ENCODE peak calls at places on chromosome 11, in four cellular contexts. Y is dorsolateral prefrontal cortex; N is stimulated activated CD4-positive, alpha-beta T cell treated with anti-CD3 and anti-CD28 coated beads, Interleukin-2, amount 100 ng/mL, for 24 hours; E is NCI-H460. I is an unnamed sample.
A peak's percentile ranks its signal among the peaks of the same experiment; 100 is the strongest.

GRCh38 chr11:8871283-8871775 is 39.7 kb upstream of the AKIP1 start:
- DNase-seq in E (peak; percentile 20), Y (peak; percentile 37), N (no peak), I (no peak)

GRCh38 chr11:74437441-74437840 is 29.9 kb downstream of the KCNE3 start:
- DNase-seq in Y (no peak), N (no peak), E (no peak), I (no peak)

GRCh38 chr11:87097582-87097981 is 59.8 kb downstream of the TMEM135 start:
- DNase-seq in N (peak; percentile 33), Y (no peak), E (peak; percentile 38), I (no peak)

GRCh38 chr11:68508425-68508824 is 47.9 kb downstream of the PPP6R3 start:
- DNase-seq in E (no peak), Y (no peak), N (no peak), I (no peak)

GRCh38 chr11:12376259-12376971 is 956 bp upstream of the PARVA start:
- DNase-seq in Y (no peak), N (no peak), E (no peak), I (no peak)

GRCh38 chr11:32489464-32489863 is 54.1 kb upstream of the WT1 start:
- DNase-seq in Y (no peak), E (no peak), N (no peak), I (no peak)

GRCh38 chr11:134640971-134641968 is 229.2 kb upstream of the B3GAT1 start:
- DNase-seq in Y (no peak), N (no peak), E (no peak), I (no peak)

GRCh38 chr11:5620606-5621521 is 3.9 kb upstream of the TRIM34 start:
- DNase-seq in N (no peak), E (no peak), Y (no peak), I (peak; percentile 83)

GRCh38 chr11:27933992-27934829 is 173.7 kb downstream of the KIF18A start:
- DNase-seq in Y (no peak), E (no peak), N (no peak), I (no peak)